ENCODE peak calls at places on chromosomes 5 and 9, in eight cellular contexts. One of them, this sample, is unnamed.

GRCh38 chr9:132875159-132875558 is 2.9 kb downstream of the AK8 start:
- DNase-seq in Calu3: no peak
- DNase-seq in HAP-1: no peak
- DNase-seq in activated CD8-positive, alpha-beta memory T cell treated with anti-CD3 and anti-CD28 coated beads, Interleukin-2, amount 50 U/mL, for 48 hours: no peak
- DNase-seq in stimulated activated CD8-positive, alpha-beta memory T cell treated with anti-CD3 and anti-CD28 coated beads, Interleukin-4, amount 100 ng/mL, for 1 hour: no peak
- DNase-seq in ACHN: no peak
- DNase-seq in OCI-M1: no peak
- DNase-seq in RWPE2: no peak
- DNase-seq in this sample: no peak

GRCh38 chr9:126702501-126703329 is 89.0 kb downstream of the LMX1B start:
- DNase-seq in stimulated activated CD8-positive, alpha-beta memory T cell treated with anti-CD3 and anti-CD28 coated beads, Interleukin-4, amount 100 ng/mL, for 1 hour: no peak
- DNase-seq in HAP-1: peak
- DNase-seq in activated CD8-positive, alpha-beta memory T cell treated with anti-CD3 and anti-CD28 coated beads, Interleukin-2, amount 50 U/mL, for 48 hours: peak
- DNase-seq in ACHN: no peak
- DNase-seq in Calu3: peak
- DNase-seq in RWPE2: no peak
- DNase-seq in OCI-M1: peak
- DNase-seq in this sample: no peak

GRCh38 chr9:89436326-89436725 is 61.6 kb downstream of the SEMA4D start:
- DNase-seq in HAP-1: no peak
- DNase-seq in stimulated activated CD8-positive, alpha-beta memory T cell treated with anti-CD3 and anti-CD28 coated beads, Interleukin-4, amount 100 ng/mL, for 1 hour: no peak
- DNase-seq in activated CD8-positive, alpha-beta memory T cell treated with anti-CD3 and anti-CD28 coated beads, Interleukin-2, amount 50 U/mL, for 48 hours: no peak
- DNase-seq in OCI-M1: no peak
- DNase-seq in Calu3: no peak
- DNase-seq in RWPE2: no peak
- DNase-seq in ACHN: no peak
- DNase-seq in this sample: no peak

GRCh38 chr9:68515304-68516017 is 25.2 kb downstream of the TMEM252 start:
- DNase-seq in activated CD8-positive, alpha-beta memory T cell treated with anti-CD3 and anti-CD28 coated beads, Interleukin-2, amount 50 U/mL, for 48 hours: no peak
- DNase-seq in HAP-1: no peak
- DNase-seq in Calu3: no peak
- DNase-seq in ACHN: no peak
- DNase-seq in OCI-M1: no peak
- DNase-seq in RWPE2: no peak
- DNase-seq in stimulated activated CD8-positive, alpha-beta memory T cell treated with anti-CD3 and anti-CD28 coated beads, Interleukin-4, amount 100 ng/mL, for 1 hour: no peak
- DNase-seq in this sample: no peak

GRCh38 chr5:68381909-68382308 is 166.4 kb downstream of the PIK3R1 start:
- DNase-seq in activated CD8-positive, alpha-beta memory T cell treated with anti-CD3 and anti-CD28 coated beads, Interleukin-2, amount 50 U/mL, for 48 hours: no peak
- DNase-seq in RWPE2: no peak
- DNase-seq in stimulated activated CD8-positive, alpha-beta memory T cell treated with anti-CD3 and anti-CD28 coated beads, Interleukin-4, amount 100 ng/mL, for 1 hour: no peak
- DNase-seq in ACHN: no peak
- DNase-seq in OCI-M1: no peak
- DNase-seq in Calu3: no peak
- DNase-seq in HAP-1: no peak
- DNase-seq in this sample: no peak

GRCh38 chr9:95504053-95504963 is 12.5 kb downstream of the PTCH1 start:
- DNase-seq in stimulated activated CD8-positive, alpha-beta memory T cell treated with anti-CD3 and anti-CD28 coated beads, Interleukin-4, amount 100 ng/mL, for 1 hour: no peak
- DNase-seq in RWPE2: no peak
- DNase-seq in activated CD8-positive, alpha-beta memory T cell treated with anti-CD3 and anti-CD28 coated beads, Interleukin-2, amount 50 U/mL, for 48 hours: no peak
- DNase-seq in Calu3: no peak
- DNase-seq in HAP-1: peak
- DNase-seq in ACHN: no peak
- DNase-seq in OCI-M1: no peak
- DNase-seq in this sample: peak

GRCh38 chr5:157456301-157456700 is 3.7 kb upstream of the NIPAL4 start:
- DNase-seq in stimulated activated CD8-positive, alpha-beta memory T cell treated with anti-CD3 and anti-CD28 coated beads, Interleukin-4, amount 100 ng/mL, for 1 hour: no peak
- DNase-seq in RWPE2: no peak
- DNase-seq in OCI-M1: no peak
- DNase-seq in Calu3: no peak
- DNase-seq in HAP-1: no peak
- DNase-seq in ACHN: no peak
- DNase-seq in activated CD8-positive, alpha-beta memory T cell treated with anti-CD3 and anti-CD28 coated beads, Interleukin-2, amount 50 U/mL, for 48 hours: no peak
- DNase-seq in this sample: no peak

GRCh38 chr5:3382151-3382550 is 213.5 kb upstream of the IRX1 start:
- DNase-seq in RWPE2: no peak
- DNase-seq in activated CD8-positive, alpha-beta memory T cell treated with anti-CD3 and anti-CD28 coated beads, Interleukin-2, amount 50 U/mL, for 48 hours: no peak
- DNase-seq in OCI-M1: no peak
- DNase-seq in stimulated activated CD8-positive, alpha-beta memory T cell treated with anti-CD3 and anti-CD28 coated beads, Interleukin-4, amount 100 ng/mL, for 1 hour: no peak
- DNase-seq in ACHN: no peak
- DNase-seq in Calu3: no peak
- DNase-seq in HAP-1: no peak
- DNase-seq in this sample: no peak

GRCh38 chr5:164934561-164934960 is 1429.1 kb downstream of the MAT2B start:
- DNase-seq in OCI-M1: no peak
- DNase-seq in RWPE2: no peak
- DNase-seq in Calu3: no peak
- DNase-seq in activated CD8-positive, alpha-beta memory T cell treated with anti-CD3 and anti-CD28 coated beads, Interleukin-2, amount 50 U/mL, for 48 hours: no peak
- DNase-seq in ACHN: no peak
- DNase-seq in HAP-1: no peak
- DNase-seq in stimulated activated CD8-positive, alpha-beta memory T cell treated with anti-CD3 and anti-CD28 coated beads, Interleukin-4, amount 100 ng/mL, for 1 hour: no peak
- DNase-seq in this sample: no peak